ENCODE peak calls at places on chromosomes 12 and 14, in ten cellular contexts. Z is upper lobe of left lung, I is cardiac fibroblast, U is IMR-90, H is choroid plexus epithelial cell, G is neural progenitor cell, B is HFF-Myc, Q is heart left ventricle, T is endothelial cell of umbilical vein, L is ovary. X is an unnamed sample.

GRCh38 chr12:98883231-98883630 is 238.1 kb downstream of the APAF1 start:
- DNase-seq in Z (no peak), I (no peak), U (no peak), H (no peak), G (no peak), B (no peak), Q (no peak), T (no peak), L (no peak), X (no peak)

GRCh38 chr14:81122326-81122725 is 98.4 kb downstream of the GTF2A1 start:
- DNase-seq in Z (no peak), I (no peak), U (no peak), H (no peak), G (no peak), B (no peak), Q (no peak), T (no peak), L (no peak), X (no peak)

GRCh38 chr12:124764451-124764850 is 99.2 kb downstream of the SCARB1 start:
- DNase-seq in Z (no peak), I (peak), U (peak), H (peak), G (no peak), B (peak), Q (no peak), T (peak), L (no peak), X (no peak)

GRCh38 chr12:67256649-67257048 is 12.5 kb upstream of the CAND1 start:
- DNase-seq in Z (no peak), I (no peak), U (no peak), H (no peak), G (no peak), B (no peak), Q (no peak), T (no peak), L (no peak), X (no peak)

GRCh38 chr14:68951051-68951797 is 27.9 kb downstream of the ACTN1 start:
- DNase-seq in Z (peak), I (peak), U (peak), H (peak), G (no peak), B (peak), Q (peak), T (peak), L (peak), X (peak)

GRCh38 chr12:89163918-89164317 is 188.4 kb downstream of the DUSP6 start:
- DNase-seq in Z (no peak), I (no peak), U (no peak), H (no peak), G (no peak), B (no peak), Q (no peak), T (peak), L (no peak), X (no peak)

GRCh38 chr12:95626854-95627253 is 75.6 kb upstream of the USP44 start:
- DNase-seq in Z (no peak), I (no peak), U (no peak), H (no peak), G (peak), B (no peak), Q (no peak), T (no peak), L (no peak), X (no peak)

GRCh38 chr12:128205758-128206157 is 61.2 kb upstream of the TMEM132C start:
- DNase-seq in Z (no peak), I (no peak), U (no peak), H (no peak), G (no peak), B (no peak), Q (no peak), T (no peak), L (no peak), X (no peak)

GRCh38 chr12:2689879-2690278 is 104.9 kb upstream of the FKBP4 start:
- DNase-seq in Z (no peak), I (no peak), U (no peak), H (no peak), G (peak), B (no peak), Q (no peak), T (no peak), L (no peak), X (no peak)

GRCh38 chr12:75781532-75782046 is 250.0 kb downstream of the PHLDA1 start:
- DNase-seq in Z (no peak), I (peak), U (peak), H (peak), G (no peak), B (no peak), Q (no peak), T (peak), L (no peak), X (no peak)

GRCh38 chr14:96105921-96106441 is 66.8 kb downstream of the C14orf132 start:
- DNase-seq in Z (peak), I (no peak), U (no peak), H (no peak), G (no peak), B (no peak), Q (no peak), T (no peak), L (no peak), X (peak)

GRCh38 chr14:68466491-68466977 is 326.3 kb downstream of the ZFP36L1 start:
- DNase-seq in Z (no peak), I (peak), U (peak), H (peak), G (no peak), B (no peak), Q (no peak), T (peak), L (no peak), X (no peak)

GRCh38 chr12:132416827-132417226 is 73.1 kb upstream of the FBRSL1 start:
- DNase-seq in Z (no peak), I (no peak), U (no peak), H (no peak), G (no peak), B (no peak), Q (no peak), T (no peak), L (no peak), X (no peak)

GRCh38 chr14:94775875-94776217 is 5.9 kb upstream of the GSC start:
- DNase-seq in Z (no peak), I (peak), U (peak), H (peak), G (no peak), B (no peak), Q (no peak), T (no peak), L (no peak), X (no peak)

GRCh38 chr14:77248666-77249065 is 22.3 kb downstream of the NGB start:
- DNase-seq in Z (no peak), I (peak), U (peak), H (no peak), G (no peak), B (no peak), Q (no peak), T (no peak), L (no peak), X (no peak)

GRCh38 chr12:24565300-24565699 is 383.6 kb downstream of the BCAT1 start:
- DNase-seq in Z (no peak), I (no peak), U (no peak), H (peak), G (no peak), B (no peak), Q (no peak), T (no peak), L (no peak), X (no peak)

GRCh38 chr12:75480469-75480949 is at the start of gene GLIPR1:
- DNase-seq in Z (peak), I (peak), U (peak), H (peak), G (peak), B (peak), Q (peak), T (peak), L (peak), X (peak)

GRCh38 chr12:128388461-128388921 is 121.5 kb downstream of the TMEM132C start:
- DNase-seq in Z (no peak), I (no peak), U (no peak), H (no peak), G (no peak), B (no peak), Q (no peak), T (no peak), L (peak), X (peak)

GRCh38 chr12:114478891-114479290 is 72.9 kb upstream of the TBX5 start:
- DNase-seq in Z (no peak), I (no peak), U (no peak), H (no peak), G (peak), B (no peak), Q (no peak), T (no peak), L (no peak), X (no peak)

GRCh38 chr12:114479831-114480230 is 73.9 kb upstream of the TBX5 start:
- DNase-seq in Z (no peak), I (no peak), U (no peak), H (no peak), G (peak), B (no peak), Q (no peak), T (no peak), L (no peak), X (no peak)

GRCh38 chr12:114483996-114484395 is 78.1 kb upstream of the TBX5 start:
- DNase-seq in Z (no peak), I (no peak), U (no peak), H (no peak), G (no peak), B (no peak), Q (no peak), T (no peak), L (no peak), X (no peak)

GRCh38 chr12:114481200-114481535 is 75.2 kb upstream of the TBX5 start:
- DNase-seq in Z (no peak), I (no peak), U (no peak), H (no peak), G (peak), B (no peak), Q (no peak), T (no peak), L (no peak), X (no peak)

GRCh38 chr12:114480309-114481199 is 74.6 kb upstream of the TBX5 start:
- DNase-seq in Z (no peak), I (peak), U (peak), H (peak), G (peak), B (no peak), Q (no peak), T (no peak), L (no peak), X (no peak)
- H3K4me3 ChIP-seq in Z (peak), I (peak), U (peak), H (peak), G (peak), B (peak), Q (peak), T (no peak), L (no peak), X (no peak)

DNA sequence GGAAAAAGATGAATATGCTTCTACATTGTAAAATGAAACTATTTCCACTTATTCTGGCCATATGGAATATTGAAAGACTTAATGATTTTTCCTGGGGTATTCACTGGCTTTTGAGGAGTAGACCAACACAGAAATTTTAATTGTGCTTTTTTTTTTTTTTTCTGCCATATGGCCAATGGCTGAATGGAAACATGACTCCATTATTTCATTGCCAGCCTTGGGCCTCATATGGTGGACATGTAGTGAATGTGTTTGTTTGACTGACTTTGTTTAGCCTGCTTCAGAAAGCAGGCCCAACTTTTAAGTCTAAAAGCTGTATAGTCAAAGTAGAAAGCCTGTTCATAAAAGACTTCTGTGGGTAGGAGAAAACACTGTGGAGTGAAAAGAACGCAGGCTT is 2.4 kb downstream of the GNG2 start:
- DNase-seq in Z (no peak), I (no peak), U (peak), H (no peak), G (no peak), B (no peak), Q (no peak), T (no peak), L (no peak), X (no peak)
- H3K4me3 ChIP-seq in Z (peak), I (peak), U (peak), H (no peak), G (peak), B (peak), Q (peak), T (no peak), L (no peak), X (no peak)

GRCh38 chr12:54000774-54001114 is 783 bp downstream of the HOXC9 start:
- DNase-seq in Z (no peak), I (no peak), U (no peak), H (no peak), G (no peak), B (no peak), Q (no peak), T (no peak), L (no peak), X (no peak)

GRCh38 chr12:53998900-53999236 is 1.1 kb upstream of the HOXC9 start:
- DNase-seq in Z (no peak), I (no peak), U (no peak), H (no peak), G (no peak), B (no peak), Q (no peak), T (no peak), L (no peak), X (peak)

GRCh38 chr12:54000105-54000773 is at the start of gene HOXC9:
- DNase-seq in Z (no peak), I (no peak), U (no peak), H (no peak), G (no peak), B (no peak), Q (no peak), T (peak), L (peak), X (peak)

GRCh38 chr12:53998174-53998899 is 1.6 kb upstream of the HOXC9 start:
- DNase-seq in Z (no peak), I (no peak), U (no peak), H (no peak), G (no peak), B (no peak), Q (no peak), T (no peak), L (no peak), X (peak)

GRCh38 chr12:53999596-54000104 is 311 bp upstream of the HOXC9 start:
- DNase-seq in Z (no peak), I (peak), U (peak), H (no peak), G (no peak), B (peak), Q (no peak), T (no peak), L (peak), X (no peak)
- H3K4me3 ChIP-seq in Z (peak), I (no peak), U (no peak), H (no peak), G (peak), B (peak), Q (peak), T (peak), L (peak), X (no peak)

GRCh38 chr14:24337824-24338175 is 2.0 kb downstream of the RIPK3 start:
- DNase-seq in Z (no peak), I (no peak), U (no peak), H (no peak), G (no peak), B (no peak), Q (no peak), T (no peak), L (no peak), X (no peak)

GRCh38 chr14:24337144-24337823 is 2.4 kb upstream of the ADCY4 start:
- DNase-seq in Z (no peak), I (no peak), U (no peak), H (no peak), G (no peak), B (no peak), Q (no peak), T (no peak), L (no peak), X (no peak)

GRCh38 chr14:24340606-24341005 is 815 bp upstream of the RIPK3 start:
- DNase-seq in Z (no peak), I (no peak), U (no peak), H (no peak), G (no peak), B (no peak), Q (no peak), T (no peak), L (no peak), X (no peak)

GRCh38 chr14:24339284-24340151 is at the start of gene RIPK3:
- DNase-seq in Z (peak), I (no peak), U (no peak), H (no peak), G (peak), B (no peak), Q (peak), T (peak), L (no peak), X (peak)

GRCh38 chr14:24338843-24339242 is 948 bp downstream of the RIPK3 start:
- DNase-seq in Z (no peak), I (no peak), U (no peak), H (no peak), G (no peak), B (no peak), Q (no peak), T (no peak), L (no peak), X (no peak)
- H3K4me3 ChIP-seq in Z (peak), I (no peak), U (no peak), H (no peak), G (peak), B (no peak), Q (peak), T (no peak), L (no peak), X (no peak)

DNA sequence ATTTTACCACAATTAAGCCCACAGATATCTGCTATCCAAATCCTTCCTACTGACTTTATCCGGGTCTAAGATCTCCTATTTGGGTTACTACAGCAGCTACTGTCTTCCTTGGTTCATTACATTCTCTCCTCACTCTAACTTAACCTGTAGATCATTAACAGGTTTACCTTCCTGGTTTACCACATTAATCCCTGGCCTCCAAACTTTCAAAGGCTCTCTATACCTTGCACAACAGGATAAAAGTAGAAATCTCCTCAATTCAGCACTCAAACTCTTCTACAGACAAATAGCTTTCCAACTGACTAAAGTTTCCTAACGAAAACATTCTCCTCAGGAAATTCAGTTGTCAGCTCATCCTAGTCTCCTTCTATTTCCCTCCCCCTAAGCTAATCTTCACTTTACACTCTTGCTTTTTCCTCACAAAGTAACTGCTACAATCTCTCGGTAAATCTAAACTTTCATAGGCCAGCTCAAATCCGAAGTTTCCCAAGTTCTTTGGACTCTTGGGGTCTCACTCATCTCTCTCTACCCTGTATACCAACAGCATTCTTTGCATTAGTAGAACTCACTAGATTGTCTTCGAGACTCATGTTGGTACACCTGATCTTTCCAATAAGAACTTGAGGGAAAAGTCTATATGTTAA is 2.7 kb downstream of the BTBD7 start:
- DNase-seq in Z (no peak), I (no peak), U (no peak), H (no peak), G (no peak), B (no peak), Q (no peak), T (peak), L (no peak), X (no peak)
- H3K4me3 ChIP-seq in Z (no peak), I (no peak), U (no peak), H (no peak), G (peak), B (no peak), Q (no peak), T (no peak), L (no peak), X (no peak)

DNA sequence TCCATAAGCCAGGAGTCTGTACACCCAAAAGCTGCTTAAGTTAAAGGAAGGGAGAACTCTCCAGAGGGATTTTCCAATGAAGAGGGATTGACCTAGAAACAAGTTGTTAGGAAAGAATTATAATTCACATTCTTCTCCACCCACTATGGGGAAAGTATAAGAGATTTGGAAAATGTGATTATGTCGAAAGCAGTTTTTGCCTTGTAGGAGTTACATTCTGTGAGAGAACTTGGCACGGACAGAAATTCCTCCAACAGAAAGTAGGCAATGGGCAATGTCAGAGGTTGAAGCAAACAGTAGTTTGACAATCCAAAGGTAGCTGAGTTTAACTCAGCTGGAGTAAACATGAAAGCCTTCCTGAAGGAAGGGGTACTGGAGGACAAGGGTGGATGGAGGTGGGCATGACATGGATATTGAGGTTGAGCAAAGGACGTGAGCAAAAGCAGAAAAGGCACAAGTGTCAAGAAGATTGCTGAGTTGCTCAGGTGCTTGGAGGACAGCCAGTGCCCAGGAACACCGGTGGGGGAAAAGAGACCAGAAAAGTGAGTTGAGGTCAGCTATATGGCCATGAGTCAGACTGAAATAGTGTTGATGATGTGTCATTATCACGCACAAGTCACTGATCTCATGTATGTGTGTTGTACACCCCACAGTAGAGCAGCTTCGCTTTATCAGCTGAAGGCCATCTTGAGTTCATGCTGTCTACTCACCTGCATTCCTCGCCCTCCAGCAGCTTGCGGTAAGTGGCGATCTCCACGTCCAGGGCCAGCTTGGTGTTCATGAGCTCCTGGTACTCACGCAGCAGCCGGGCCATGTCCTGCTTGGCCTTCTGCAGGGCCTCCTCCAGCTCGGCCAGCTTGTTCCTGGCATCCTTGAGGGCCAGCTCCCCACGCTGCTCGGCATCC is 4.0 kb downstream of the KRT5 start:
- DNase-seq in Z (no peak), I (no peak), U (no peak), H (no peak), G (no peak), B (no peak), Q (no peak), T (no peak), L (no peak), X (no peak)
- H3K4me3 ChIP-seq in Z (no peak), I (no peak), U (no peak), H (no peak), G (no peak), B (no peak), Q (no peak), T (no peak), L (no peak), X (no peak)

DNA sequence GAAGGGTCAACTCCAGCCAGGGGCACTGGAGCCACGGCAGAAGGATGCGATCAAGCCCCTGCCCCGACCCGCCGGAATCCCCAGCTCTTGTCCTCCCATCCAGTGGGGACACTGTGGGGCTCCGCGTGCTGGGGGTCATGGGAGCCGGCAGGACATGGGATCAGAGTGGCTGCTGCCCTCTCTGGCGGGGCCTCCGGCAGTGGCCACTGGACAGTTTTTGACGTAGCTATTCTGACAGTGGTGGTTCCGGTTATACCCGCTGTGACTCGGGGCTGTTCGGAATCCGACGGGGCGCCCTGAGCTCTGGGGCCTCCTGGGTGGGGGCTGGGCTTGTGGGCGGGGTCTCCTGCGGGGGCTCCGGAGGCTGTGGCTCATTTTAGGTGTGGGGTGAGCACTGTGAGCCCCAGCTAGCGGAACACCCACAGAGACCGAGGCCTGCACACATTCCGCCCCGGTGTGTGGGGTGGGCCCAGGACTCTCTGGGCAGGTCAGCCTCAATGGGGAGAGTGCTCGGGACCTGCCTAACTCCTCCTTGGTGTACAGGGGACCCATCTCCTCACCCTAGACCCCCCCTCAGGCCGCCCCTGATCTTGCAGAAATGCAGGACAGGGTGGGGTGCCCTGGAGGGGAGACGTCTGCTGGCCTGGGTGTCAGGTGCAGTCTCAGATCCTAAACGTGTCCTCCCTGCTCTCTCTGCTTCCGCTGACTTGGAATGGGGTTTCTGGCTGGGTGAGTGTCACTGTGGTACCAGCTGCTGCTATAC is 374.2 kb downstream of the TMEM121 start:
- DNase-seq in Z (no peak), I (no peak), U (no peak), H (no peak), G (no peak), B (no peak), Q (no peak), T (no peak), L (no peak), X (no peak)
- H3K4me3 ChIP-seq in Z (no peak), I (no peak), U (no peak), H (no peak), G (no peak), B (no peak), Q (no peak), T (no peak), L (no peak), X (no peak)